ENCODE peak calls at places on chromosomes 2 and 18, in four cellular contexts. M is CD14-positive monocyte, G is thoracic aorta, X is GM20000. U is an unnamed sample.
A peak's percentile ranks its signal among the peaks of the same experiment; 100 is the strongest.

GRCh38 chr2:42954227-42954962 is 162.0 kb upstream of the HAAO start:
- DNase-seq in M (no peak), G (no peak), X (no peak), U (no peak)

GRCh38 chr2:127826047-127826446 is 15.1 kb upstream of the WDR33 start:
- DNase-seq in G (no peak), M (no peak), X (no peak), U (no peak)

GRCh38 chr18:76209597-76209996 is 285.4 kb downstream of the ZNF516 start:
- DNase-seq in X (no peak), G (no peak), M (no peak), U (no peak)

GRCh38 chr2:218065239-218066006 is 3.6 kb upstream of the RUFY4 start:
- DNase-seq in X (no peak), M (no peak), G (no peak), U (no peak)

GRCh38 chr2:24566630-24567029 is 75.6 kb downstream of the NCOA1 start:
- DNase-seq in M (no peak), X (no peak), G (no peak), U (no peak)

GRCh38 chr2:32926708-32927084 is 20.1 kb upstream of the LTBP1 start:
- DNase-seq in X (no peak), M (no peak), G (no peak), U (no peak)

GRCh38 chr2:3612639-3613523 is 18.0 kb downstream of the COLEC11 start:
- DNase-seq in M (no peak), G (no peak), X (no peak), U (no peak)

GRCh38 chr2:3348771-3349170 is 28.8 kb downstream of the EIPR1 start:
- DNase-seq in M (no peak), G (no peak), X (no peak), U (no peak)

GRCh38 chr18:44826418-44827259 is 146.0 kb downstream of the SETBP1 start:
- DNase-seq in G (peak; percentile 72), X (no peak), M (no peak), U (no peak)

GRCh38 chr2:151973901-151974199 is 125.0 kb downstream of the CACNB4 start:
- DNase-seq in M (no peak), G (no peak), X (no peak), U (no peak)

GRCh38 chr18:56299740-56300139 is 338.7 kb downstream of the TXNL1 start:
- DNase-seq in M (no peak), G (no peak), X (no peak), U (peak; percentile 58)

GRCh38 chr2:206112108-206112507 is 26.1 kb upstream of the INO80D start:
- DNase-seq in X (no peak), M (no peak), G (no peak), U (no peak)

GRCh38 chr2:143205106-143205764 is 76.0 kb downstream of the ARHGAP15 start:
- DNase-seq in G (no peak), M (no peak), X (peak; percentile 15), U (peak; percentile 18)

GRCh38 chr2:230893881-230894781 is 29.4 kb downstream of the ITM2C start:
- DNase-seq in G (no peak), M (no peak), X (peak; percentile 47), U (peak; percentile 59)

GRCh38 chr2:200829258-200829655 is 17.5 kb downstream of the BZW1 start:
- DNase-seq in X (no peak), M (no peak), G (no peak), U (no peak)

GRCh38 chr2:111246620-111247061 is 125.9 kb downstream of the BCL2L11 start:
- DNase-seq in G (no peak), X (no peak), M (no peak), U (no peak)

GRCh38 chr2:125397535-125398251 is 1258.3 kb upstream of the GYPC start:
- DNase-seq in X (peak; percentile 51), M (no peak), G (no peak), U (peak; percentile 93)

GRCh38 chr2:67867735-67868134 is 195.1 kb downstream of the C1D start:
- DNase-seq in X (no peak), M (no peak), G (no peak), U (no peak)

GRCh38 chr18:67359868-67360838 is 156.4 kb downstream of the DSEL start:
- DNase-seq in G (peak; percentile 43), M (no peak), X (no peak), U (peak; percentile 10)

GRCh38 chr18:37762076-37762475 is 196.5 kb upstream of the CELF4 start:
- DNase-seq in X (no peak), G (no peak), M (no peak), U (no peak)

GRCh38 chr18:31942301-31942998 is 478 bp downstream of the TRAPPC8 start:
- DNase-seq in M (peak; percentile 46), G (no peak), X (peak; percentile 62), U (peak; percentile 40)

GRCh38 chr2:118492335-118492734 is 355.1 kb downstream of the EN1 start:
- DNase-seq in G (no peak), X (no peak), M (no peak), U (peak; percentile 48)

GRCh38 chr2:69789762-69790600 is 39.5 kb upstream of the GMCL1 start:
- DNase-seq in X (peak; percentile 17), G (no peak), M (no peak), U (no peak)

GRCh38 chr2:167253025-167253424 is 364.7 kb downstream of the XIRP2 start:
- DNase-seq in G (no peak), M (no peak), X (no peak), U (no peak)

GRCh38 chr2:44362207-44363015 is 664 bp downstream of the CAMKMT start:
- DNase-seq in M (peak; percentile 46), G (no peak), X (peak; percentile 26), U (peak; percentile 42)

GRCh38 chr2:197705912-197706838 is 1.0 kb downstream of the MARS2 start:
- DNase-seq in G (no peak), X (peak; percentile 21), M (peak; percentile 41), U (peak; percentile 34)

GRCh38 chr18:80033181-80034067 is 810 bp upstream of the RBFA start:
- DNase-seq in M (peak; percentile 93), X (no peak), G (peak; percentile 29), U (peak; percentile 6)

GRCh38 chr18:8801263-8801901 is 96.0 kb downstream of the MTCL1 start:
- DNase-seq in M (no peak), X (no peak), G (no peak), U (no peak)

GRCh38 chr2:174326880-174327558 is 7.7 kb upstream of the SP9 start:
- DNase-seq in X (peak; percentile 44), G (no peak), M (no peak), U (no peak)

GRCh38 chr2:190835303-190835930 is 45.2 kb upstream of the GLS start:
- DNase-seq in G (peak; percentile 34), X (no peak), M (no peak), U (no peak)

GRCh38 chr2:227404575-227404974 is 16.8 kb upstream of the SCYGR1 start:
- DNase-seq in X (no peak), G (no peak), M (no peak), U (no peak)

GRCh38 chr2:72734432-72734831 is 91.4 kb downstream of the EXOC6B start:
- DNase-seq in X (no peak), M (no peak), G (no peak), U (no peak)